ENCODE peak calls at places on chromosome 1, in seven cellular contexts. I, B, Q, U, O, Z and D are unnamed samples.

GRCh38 chr1:25615172-25615541 is 1.4 kb upstream of the MAN1C1 start:
- DNase-seq in B (no peak), I (no peak), O (no peak), Z (no peak), U (no peak), Q (no peak), D (no peak)

GRCh38 chr1:119587328-119587727 is 60.7 kb downstream of the ZNF697 start:
- DNase-seq in B (no peak), Z (no peak), Q (no peak), I (no peak), U (no peak), O (no peak), D (no peak)

GRCh38 chr1:156912861-156913808 is 7.3 kb upstream of the LRRC71 start:
- DNase-seq in Q (no peak), I (no peak), O (no peak), B (no peak), Z (no peak), U (no peak), D (no peak)

GRCh38 chr1:229436178-229436577 is 2.3 kb upstream of the ACTA1 start:
- DNase-seq in I (no peak), U (no peak), O (no peak), Z (no peak), B (no peak), Q (no peak), D (no peak)

GRCh38 chr1:233834609-233835008 is 69.9 kb upstream of the SLC35F3 start:
- DNase-seq in Q (no peak), Z (no peak), B (no peak), I (no peak), U (no peak), O (no peak), D (no peak)

GRCh38 chr1:5448486-5448885 is 543.7 kb downstream of the NPHP4 start:
- DNase-seq in U (no peak), B (no peak), O (no peak), Q (peak; percentile 13), I (no peak), Z (no peak), D (no peak)

GRCh38 chr1:208449951-208450350 is 205.8 kb upstream of the PLXNA2 start:
- DNase-seq in B (no peak), O (no peak), U (no peak), Q (no peak), I (no peak), Z (no peak), D (no peak)

GRCh38 chr1:29621826-29622435 is 385.6 kb downstream of the PTPRU start:
- DNase-seq in I (no peak), Q (no peak), U (no peak), B (peak; percentile 14), Z (no peak), O (no peak), D (no peak)

GRCh38 chr1:228650141-228650540 is 85.1 kb upstream of the RHOU start:
- DNase-seq in Q (peak; percentile 28), I (no peak), Z (no peak), U (peak; percentile 28), B (peak; percentile 63), O (no peak), D (no peak)

GRCh38 chr1:37989381-37989930 is 366 bp downstream of the SF3A3 start:
- DNase-seq in I (no peak), U (no peak), Z (no peak), O (no peak), Q (peak; percentile 45), B (peak; percentile 64), D (no peak)

GRCh38 chr1:6077506-6077905 is 31.8 kb downstream of the KCNAB2 start:
- DNase-seq in Z (no peak), B (no peak), I (no peak), O (no peak), U (no peak), Q (no peak), D (no peak)

GRCh38 chr1:238451006-238451405 is 560.3 kb upstream of the ZP4 start:
- DNase-seq in Q (no peak), Z (no peak), U (no peak), B (no peak), O (no peak), I (no peak), D (no peak)

GRCh38 chr1:27658951-27659496 is 13.0 kb downstream of the IFI6 start:
- DNase-seq in B (no peak), U (no peak), Q (peak; percentile 62), O (peak; percentile 45), Z (no peak), I (peak; percentile 33), D (no peak)

GRCh38 chr1:14332158-14332557 is 266.3 kb upstream of the KAZN start:
- DNase-seq in O (no peak), U (no peak), Q (no peak), Z (no peak), B (no peak), I (no peak), D (no peak)

GRCh38 chr1:81664341-81664740 is 136.4 kb upstream of the ADGRL2 start:
- DNase-seq in Q (no peak), Z (no peak), O (no peak), U (no peak), I (no peak), B (no peak), D (no peak)

GRCh38 chr1:12445257-12445656 is 172.8 kb downstream of the DHRS3 start:
- DNase-seq in U (no peak), I (no peak), O (no peak), Q (no peak), Z (no peak), B (no peak), D (no peak)

GRCh38 chr1:41538741-41539415 is 54.4 kb upstream of the EDN2 start:
- DNase-seq in Z (no peak), I (no peak), O (no peak), U (no peak), Q (no peak), B (no peak), D (no peak)

GRCh38 chr1:150979723-150980056 is 2.4 kb upstream of the ANXA9 start:
- DNase-seq in I (no peak), Q (no peak), U (no peak), B (no peak), Z (no peak), O (no peak), D (no peak)

GRCh38 chr1:77271851-77272250 is 10.0 kb upstream of the AK5 start:
- DNase-seq in U (no peak), I (no peak), B (no peak), Q (no peak), O (no peak), Z (no peak), D (no peak)

GRCh38 chr1:55309053-55309452 is 93.9 kb upstream of the USP24 start:
- DNase-seq in Z (no peak), U (no peak), B (no peak), I (no peak), O (no peak), Q (no peak), D (no peak)

GRCh38 chr1:243482237-243483022 is 226.6 kb downstream of the SDCCAG8 start:
- DNase-seq in Z (no peak), B (no peak), I (no peak), Q (peak; percentile 18), O (peak; percentile 33), U (no peak), D (no peak)

GRCh38 chr1:101474039-101474665 is 237.3 kb downstream of the S1PR1 start:
- DNase-seq in Z (no peak), U (no peak), I (no peak), O (peak; percentile 0), Q (no peak), B (no peak), D (peak; percentile 35)

GRCh38 chr1:177011508-177011907 is 153.0 kb downstream of the ASTN1 start:
- DNase-seq in O (no peak), I (no peak), Q (no peak), U (no peak), Z (no peak), B (no peak), D (no peak)

GRCh38 chr1:38614861-38615260 is 244.7 kb downstream of the RRAGC start:
- DNase-seq in U (no peak), Q (no peak), Z (no peak), I (no peak), B (no peak), O (no peak), D (no peak)

GRCh38 chr1:6630027-6630426 is 5.4 kb downstream of the THAP3 start:
- DNase-seq in Q (no peak), B (no peak), I (no peak), U (no peak), O (no peak), Z (no peak), D (no peak)

GRCh38 chr1:160993544-160993943 is 27.4 kb downstream of the F11R start:
- DNase-seq in O (peak; percentile 42), Z (no peak), Q (no peak), B (no peak), U (no peak), I (no peak), D (peak; percentile 38)

GRCh38 chr1:77036560-77036959 is 169.3 kb downstream of the ST6GALNAC5 start:
- DNase-seq in Q (peak; percentile 4), O (peak; percentile 3), B (no peak), I (no peak), Z (no peak), U (no peak), D (no peak)

GRCh38 chr1:156433602-156434001 is 64.6 kb downstream of the RHBG start:
- DNase-seq in B (no peak), O (no peak), Z (no peak), I (no peak), Q (no peak), U (no peak), D (no peak)